ENCODE peak calls at places on chromosome 1, in eight cellular contexts. One of them, this sample, is unnamed.

GRCh38 chr1:196143602-196144342 is 464.5 kb downstream of the KCNT2 start:
- DNase-seq in Right ventricle myocardium inferior: no peak
- DNase-seq in HS-27A: no peak
- DNase-seq in activated T-cell treated with anti-CD3 and anti-CD28 coated beads, Interleukin-2, amount 50 U/mL, for 4 hours: no peak
- DNase-seq in stimulated activated CD8-positive, alpha-beta memory T cell treated with anti-CD3 and anti-CD28 coated beads, Interleukin-4, amount 100 ng/mL, for 4 hours: no peak
- DNase-seq in effector memory CD4-positive, alpha-beta T cell: no peak
- DNase-seq in cardiac muscle cell: no peak
- DNase-seq in NCI-H345: no peak
- DNase-seq in this sample: no peak

GRCh38 chr1:161864577-161864976 is 98.5 kb downstream of the ATF6 start:
- DNase-seq in Right ventricle myocardium inferior: no peak
- DNase-seq in activated T-cell treated with anti-CD3 and anti-CD28 coated beads, Interleukin-2, amount 50 U/mL, for 4 hours: no peak
- DNase-seq in NCI-H345: peak; percentile 1
- DNase-seq in cardiac muscle cell: peak; percentile 8
- DNase-seq in stimulated activated CD8-positive, alpha-beta memory T cell treated with anti-CD3 and anti-CD28 coated beads, Interleukin-4, amount 100 ng/mL, for 4 hours: no peak
- DNase-seq in HS-27A: no peak
- DNase-seq in effector memory CD4-positive, alpha-beta T cell: no peak
- DNase-seq in this sample: no peak

GRCh38 chr1:107413951-107414350 is 273.1 kb downstream of the NTNG1 start:
- DNase-seq in cardiac muscle cell: no peak
- DNase-seq in HS-27A: no peak
- DNase-seq in Right ventricle myocardium inferior: no peak
- DNase-seq in activated T-cell treated with anti-CD3 and anti-CD28 coated beads, Interleukin-2, amount 50 U/mL, for 4 hours: no peak
- DNase-seq in effector memory CD4-positive, alpha-beta T cell: no peak
- DNase-seq in NCI-H345: no peak
- DNase-seq in stimulated activated CD8-positive, alpha-beta memory T cell treated with anti-CD3 and anti-CD28 coated beads, Interleukin-4, amount 100 ng/mL, for 4 hours: no peak
- DNase-seq in this sample: no peak

GRCh38 chr1:89659322-89660061 is 26.6 kb downstream of the LRRC8C start:
- DNase-seq in Right ventricle myocardium inferior: no peak
- DNase-seq in NCI-H345: no peak
- DNase-seq in stimulated activated CD8-positive, alpha-beta memory T cell treated with anti-CD3 and anti-CD28 coated beads, Interleukin-4, amount 100 ng/mL, for 4 hours: no peak
- DNase-seq in HS-27A: no peak
- DNase-seq in effector memory CD4-positive, alpha-beta T cell: no peak
- DNase-seq in cardiac muscle cell: peak; percentile 32
- DNase-seq in activated T-cell treated with anti-CD3 and anti-CD28 coated beads, Interleukin-2, amount 50 U/mL, for 4 hours: no peak
- DNase-seq in this sample: no peak

GRCh38 chr1:162666006-162666645 is 33.9 kb downstream of the DDR2 start:
- DNase-seq in NCI-H345: no peak
- DNase-seq in activated T-cell treated with anti-CD3 and anti-CD28 coated beads, Interleukin-2, amount 50 U/mL, for 4 hours: no peak
- DNase-seq in stimulated activated CD8-positive, alpha-beta memory T cell treated with anti-CD3 and anti-CD28 coated beads, Interleukin-4, amount 100 ng/mL, for 4 hours: no peak
- DNase-seq in cardiac muscle cell: no peak
- DNase-seq in HS-27A: no peak
- DNase-seq in Right ventricle myocardium inferior: no peak
- DNase-seq in effector memory CD4-positive, alpha-beta T cell: no peak
- DNase-seq in this sample: no peak

GRCh38 chr1:101174722-101175121 is 62.1 kb upstream of the S1PR1 start:
- DNase-seq in Right ventricle myocardium inferior: no peak
- DNase-seq in cardiac muscle cell: no peak
- DNase-seq in HS-27A: peak; percentile 97
- DNase-seq in activated T-cell treated with anti-CD3 and anti-CD28 coated beads, Interleukin-2, amount 50 U/mL, for 4 hours: no peak
- DNase-seq in effector memory CD4-positive, alpha-beta T cell: no peak
- DNase-seq in NCI-H345: no peak
- DNase-seq in stimulated activated CD8-positive, alpha-beta memory T cell treated with anti-CD3 and anti-CD28 coated beads, Interleukin-4, amount 100 ng/mL, for 4 hours: no peak
- DNase-seq in this sample: no peak

GRCh38 chr1:37621326-37621870 is 13.3 kb downstream of the RSPO1 start:
- DNase-seq in NCI-H345: no peak
- DNase-seq in cardiac muscle cell: no peak
- DNase-seq in effector memory CD4-positive, alpha-beta T cell: no peak
- DNase-seq in Right ventricle myocardium inferior: no peak
- DNase-seq in HS-27A: no peak
- DNase-seq in stimulated activated CD8-positive, alpha-beta memory T cell treated with anti-CD3 and anti-CD28 coated beads, Interleukin-4, amount 100 ng/mL, for 4 hours: no peak
- DNase-seq in activated T-cell treated with anti-CD3 and anti-CD28 coated beads, Interleukin-2, amount 50 U/mL, for 4 hours: no peak
- DNase-seq in this sample: no peak

GRCh38 chr1:46801323-46802055 is 2.6 kb downstream of the CYP4B1 start:
- DNase-seq in effector memory CD4-positive, alpha-beta T cell: no peak
- DNase-seq in activated T-cell treated with anti-CD3 and anti-CD28 coated beads, Interleukin-2, amount 50 U/mL, for 4 hours: no peak
- DNase-seq in Right ventricle myocardium inferior: no peak
- DNase-seq in cardiac muscle cell: no peak
- DNase-seq in stimulated activated CD8-positive, alpha-beta memory T cell treated with anti-CD3 and anti-CD28 coated beads, Interleukin-4, amount 100 ng/mL, for 4 hours: no peak
- DNase-seq in NCI-H345: no peak
- DNase-seq in HS-27A: no peak
- DNase-seq in this sample: no peak

GRCh38 chr1:15947382-15948090 is 28.4 kb downstream of the ZBTB17 start:
- DNase-seq in activated T-cell treated with anti-CD3 and anti-CD28 coated beads, Interleukin-2, amount 50 U/mL, for 4 hours: no peak
- DNase-seq in Right ventricle myocardium inferior: no peak
- DNase-seq in HS-27A: no peak
- DNase-seq in cardiac muscle cell: no peak
- DNase-seq in NCI-H345: no peak
- DNase-seq in stimulated activated CD8-positive, alpha-beta memory T cell treated with anti-CD3 and anti-CD28 coated beads, Interleukin-4, amount 100 ng/mL, for 4 hours: no peak
- DNase-seq in effector memory CD4-positive, alpha-beta T cell: no peak
- DNase-seq in this sample: no peak

GRCh38 chr1:41320860-41321259 is 40.4 kb upstream of the FOXO6 start:
- DNase-seq in NCI-H345: no peak
- DNase-seq in HS-27A: no peak
- DNase-seq in activated T-cell treated with anti-CD3 and anti-CD28 coated beads, Interleukin-2, amount 50 U/mL, for 4 hours: no peak
- DNase-seq in cardiac muscle cell: no peak
- DNase-seq in effector memory CD4-positive, alpha-beta T cell: no peak
- DNase-seq in stimulated activated CD8-positive, alpha-beta memory T cell treated with anti-CD3 and anti-CD28 coated beads, Interleukin-4, amount 100 ng/mL, for 4 hours: no peak
- DNase-seq in Right ventricle myocardium inferior: no peak
- DNase-seq in this sample: no peak

GRCh38 chr1:44072204-44072603 is 40.9 kb upstream of the SLC6A9 start:
- DNase-seq in HS-27A: peak; percentile 86
- DNase-seq in effector memory CD4-positive, alpha-beta T cell: no peak
- DNase-seq in stimulated activated CD8-positive, alpha-beta memory T cell treated with anti-CD3 and anti-CD28 coated beads, Interleukin-4, amount 100 ng/mL, for 4 hours: no peak
- DNase-seq in Right ventricle myocardium inferior: no peak
- DNase-seq in NCI-H345: no peak
- DNase-seq in activated T-cell treated with anti-CD3 and anti-CD28 coated beads, Interleukin-2, amount 50 U/mL, for 4 hours: no peak
- DNase-seq in cardiac muscle cell: no peak
- DNase-seq in this sample: no peak

GRCh38 chr1:1101503-1101902 is 14.4 kb downstream of the C1orf159 start:
- DNase-seq in cardiac muscle cell: no peak
- DNase-seq in activated T-cell treated with anti-CD3 and anti-CD28 coated beads, Interleukin-2, amount 50 U/mL, for 4 hours: no peak
- DNase-seq in HS-27A: no peak
- DNase-seq in effector memory CD4-positive, alpha-beta T cell: no peak
- DNase-seq in stimulated activated CD8-positive, alpha-beta memory T cell treated with anti-CD3 and anti-CD28 coated beads, Interleukin-4, amount 100 ng/mL, for 4 hours: no peak
- DNase-seq in NCI-H345: no peak
- DNase-seq in Right ventricle myocardium inferior: no peak
- DNase-seq in this sample: no peak

GRCh38 chr1:173477286-173478098 is at the start of gene PRDX6:
- DNase-seq in cardiac muscle cell: peak; percentile 76
- DNase-seq in effector memory CD4-positive, alpha-beta T cell: peak; percentile 78
- DNase-seq in HS-27A: no peak
- DNase-seq in stimulated activated CD8-positive, alpha-beta memory T cell treated with anti-CD3 and anti-CD28 coated beads, Interleukin-4, amount 100 ng/mL, for 4 hours: peak; percentile 72
- DNase-seq in NCI-H345: no peak
- DNase-seq in Right ventricle myocardium inferior: peak; percentile 95
- DNase-seq in activated T-cell treated with anti-CD3 and anti-CD28 coated beads, Interleukin-2, amount 50 U/mL, for 4 hours: peak; percentile 80
- DNase-seq in this sample: peak; percentile 35

GRCh38 chr1:87981810-87982209 is 653.1 kb downstream of the LMO4 start:
- DNase-seq in activated T-cell treated with anti-CD3 and anti-CD28 coated beads, Interleukin-2, amount 50 U/mL, for 4 hours: no peak
- DNase-seq in effector memory CD4-positive, alpha-beta T cell: no peak
- DNase-seq in NCI-H345: no peak
- DNase-seq in Right ventricle myocardium inferior: no peak
- DNase-seq in cardiac muscle cell: no peak
- DNase-seq in stimulated activated CD8-positive, alpha-beta memory T cell treated with anti-CD3 and anti-CD28 coated beads, Interleukin-4, amount 100 ng/mL, for 4 hours: no peak
- DNase-seq in HS-27A: no peak
- DNase-seq in this sample: no peak

GRCh38 chr1:119675349-119676343 is 27.6 kb upstream of the ZNF697 start:
- DNase-seq in cardiac muscle cell: peak; percentile 88
- DNase-seq in Right ventricle myocardium inferior: no peak
- DNase-seq in activated T-cell treated with anti-CD3 and anti-CD28 coated beads, Interleukin-2, amount 50 U/mL, for 4 hours: peak; percentile 53
- DNase-seq in stimulated activated CD8-positive, alpha-beta memory T cell treated with anti-CD3 and anti-CD28 coated beads, Interleukin-4, amount 100 ng/mL, for 4 hours: peak; percentile 42
- DNase-seq in effector memory CD4-positive, alpha-beta T cell: peak; percentile 27
- DNase-seq in NCI-H345: peak; percentile 88
- DNase-seq in HS-27A: peak; percentile 83
- DNase-seq in this sample: peak; percentile 69

GRCh38 chr1:28909198-28909597 is 5.2 kb upstream of the EPB41 start:
- DNase-seq in cardiac muscle cell: no peak
- DNase-seq in activated T-cell treated with anti-CD3 and anti-CD28 coated beads, Interleukin-2, amount 50 U/mL, for 4 hours: no peak
- DNase-seq in NCI-H345: no peak
- DNase-seq in HS-27A: no peak
- DNase-seq in stimulated activated CD8-positive, alpha-beta memory T cell treated with anti-CD3 and anti-CD28 coated beads, Interleukin-4, amount 100 ng/mL, for 4 hours: no peak
- DNase-seq in Right ventricle myocardium inferior: no peak
- DNase-seq in effector memory CD4-positive, alpha-beta T cell: no peak
- DNase-seq in this sample: no peak

GRCh38 chr1:152189657-152190442 is 30.8 kb upstream of the RPTN start:
- DNase-seq in HS-27A: no peak
- DNase-seq in activated T-cell treated with anti-CD3 and anti-CD28 coated beads, Interleukin-2, amount 50 U/mL, for 4 hours: peak; percentile 64
- DNase-seq in stimulated activated CD8-positive, alpha-beta memory T cell treated with anti-CD3 and anti-CD28 coated beads, Interleukin-4, amount 100 ng/mL, for 4 hours: peak; percentile 36
- DNase-seq in cardiac muscle cell: no peak
- DNase-seq in effector memory CD4-positive, alpha-beta T cell: peak; percentile 46
- DNase-seq in NCI-H345: no peak
- DNase-seq in Right ventricle myocardium inferior: peak; percentile 72
- DNase-seq in this sample: peak; percentile 30

GRCh38 chr1:59100975-59101374 is 195.9 kb upstream of the FGGY start:
- DNase-seq in activated T-cell treated with anti-CD3 and anti-CD28 coated beads, Interleukin-2, amount 50 U/mL, for 4 hours: no peak
- DNase-seq in HS-27A: no peak
- DNase-seq in cardiac muscle cell: no peak
- DNase-seq in Right ventricle myocardium inferior: no peak
- DNase-seq in NCI-H345: no peak
- DNase-seq in stimulated activated CD8-positive, alpha-beta memory T cell treated with anti-CD3 and anti-CD28 coated beads, Interleukin-4, amount 100 ng/mL, for 4 hours: no peak
- DNase-seq in effector memory CD4-positive, alpha-beta T cell: no peak
- DNase-seq in this sample: no peak

GRCh38 chr1:24393892-24394291 is 19.7 kb downstream of the STPG1 start:
- DNase-seq in stimulated activated CD8-positive, alpha-beta memory T cell treated with anti-CD3 and anti-CD28 coated beads, Interleukin-4, amount 100 ng/mL, for 4 hours: no peak
- DNase-seq in NCI-H345: no peak
- DNase-seq in activated T-cell treated with anti-CD3 and anti-CD28 coated beads, Interleukin-2, amount 50 U/mL, for 4 hours: no peak
- DNase-seq in Right ventricle myocardium inferior: no peak
- DNase-seq in effector memory CD4-positive, alpha-beta T cell: no peak
- DNase-seq in HS-27A: no peak
- DNase-seq in cardiac muscle cell: no peak
- DNase-seq in this sample: no peak

GRCh38 chr1:1543706-1544099 is 3.3 kb upstream of the TMEM240 start:
- DNase-seq in effector memory CD4-positive, alpha-beta T cell: no peak
- DNase-seq in stimulated activated CD8-positive, alpha-beta memory T cell treated with anti-CD3 and anti-CD28 coated beads, Interleukin-4, amount 100 ng/mL, for 4 hours: no peak
- DNase-seq in cardiac muscle cell: no peak
- DNase-seq in NCI-H345: no peak
- DNase-seq in activated T-cell treated with anti-CD3 and anti-CD28 coated beads, Interleukin-2, amount 50 U/mL, for 4 hours: no peak
- DNase-seq in HS-27A: no peak
- DNase-seq in Right ventricle myocardium inferior: peak; percentile 89
- DNase-seq in this sample: no peak

GRCh38 chr1:46575300-46575699 is 23.9 kb upstream of the KNCN start:
- DNase-seq in NCI-H345: no peak
- DNase-seq in cardiac muscle cell: no peak
- DNase-seq in HS-27A: no peak
- DNase-seq in activated T-cell treated with anti-CD3 and anti-CD28 coated beads, Interleukin-2, amount 50 U/mL, for 4 hours: no peak
- DNase-seq in effector memory CD4-positive, alpha-beta T cell: no peak
- DNase-seq in Right ventricle myocardium inferior: no peak
- DNase-seq in stimulated activated CD8-positive, alpha-beta memory T cell treated with anti-CD3 and anti-CD28 coated beads, Interleukin-4, amount 100 ng/mL, for 4 hours: no peak
- DNase-seq in this sample: no peak